ENCODE peak calls at places on chromosomes 16 and 17, in five cellular contexts. H, Z, Y, O and F are unnamed samples.

GRCh38 chr16:80804451-80805383 is at the start of gene CDYL2:
- DNase-seq in H (no peak), Z (peak; percentile 75), Y (no peak), O (no peak), F (no peak)

GRCh38 chr17:48558731-48559608 is 14.1 kb upstream of the HOXB2 start:
- DNase-seq in H (no peak), Z (no peak), Y (no peak), O (no peak), F (no peak)

GRCh38 chr16:49276646-49277385 is 4.8 kb downstream of the CBLN1 start:
- DNase-seq in H (no peak), Z (peak; percentile 49), Y (no peak), O (no peak), F (no peak)

GRCh38 chr16:75471723-75472634 is 7.5 kb upstream of the TMEM170A start:
- DNase-seq in H (peak; percentile 24), Z (peak; percentile 69), Y (no peak), O (peak; percentile 37), F (peak; percentile 41)

GRCh38 chr17:75012320-75013076 is at the start of gene MRPL58:
- DNase-seq in H (peak; percentile 72), Z (peak; percentile 95), Y (peak; percentile 89), O (peak; percentile 60), F (peak; percentile 82)

GRCh38 chr16:53465606-53466290 is 31.5 kb downstream of the RBL2 start:
- DNase-seq in H (peak; percentile 51), Z (no peak), Y (no peak), O (no peak), F (no peak)

GRCh38 chr16:19967963-19968362 is 83.3 kb upstream of the GPRC5B start:
- DNase-seq in H (no peak), Z (no peak), Y (no peak), O (no peak), F (peak; percentile 4)

GRCh38 chr16:64920211-64920610 is 201.7 kb downstream of the CDH11 start:
- DNase-seq in H (no peak), Z (no peak), Y (no peak), O (no peak), F (no peak)

GRCh38 chr16:69932691-69933392 is 18.3 kb upstream of the CLEC18A start:
- DNase-seq in H (no peak), Z (no peak), Y (no peak), O (no peak), F (peak; percentile 6)

GRCh38 chr16:3654249-3654991 is at the start of gene DNASE1:
- DNase-seq in H (no peak), Z (peak; percentile 63), Y (peak; percentile 72), O (peak; percentile 16), F (peak; percentile 26)

GRCh38 chr16:30644334-30644830 is 6.4 kb upstream of the PRR14 start:
- DNase-seq in H (no peak), Z (no peak), Y (no peak), O (no peak), F (no peak)

GRCh38 chr16:85315871-85316270 is 203.6 kb upstream of the CIBAR2 start:
- DNase-seq in H (no peak), Z (no peak), Y (no peak), O (peak; percentile 43), F (no peak)

GRCh38 chr17:58020401-58020800 is 13.4 kb upstream of the SRSF1 start:
- DNase-seq in H (no peak), Z (no peak), Y (no peak), O (no peak), F (no peak)

GRCh38 chr17:81405382-81406005 is 10.2 kb downstream of the BAHCC1 start:
- DNase-seq in H (no peak), Z (no peak), Y (peak; percentile 96), O (no peak), F (no peak)

GRCh38 chr16:80066805-80067580 is 466.5 kb upstream of the MAF start:
- DNase-seq in H (no peak), Z (no peak), Y (no peak), O (no peak), F (no peak)

GRCh38 chr17:76597156-76598003 is 11.7 kb upstream of the ST6GALNAC2 start:
- DNase-seq in H (no peak), Z (no peak), Y (no peak), O (no peak), F (peak; percentile 32)

GRCh38 chr17:31314788-31315105 is 893 bp upstream of the EVI2B start:
- DNase-seq in H (no peak), Z (no peak), Y (no peak), O (no peak), F (no peak)

GRCh38 chr16:66515543-66516171 is 34.3 kb downstream of the TK2 start:
- DNase-seq in H (no peak), Z (no peak), Y (peak; percentile 82), O (no peak), F (no peak)

GRCh38 chr17:80955673-80956306 is 35.9 kb upstream of the CHMP6 start:
- DNase-seq in H (no peak), Z (peak; percentile 67), Y (no peak), O (no peak), F (no peak)

GRCh38 chr17:79650861-79651260 is 40.0 kb upstream of the RBFOX3 start:
- DNase-seq in H (no peak), Z (no peak), Y (peak; percentile 29), O (no peak), F (no peak)

GRCh38 chr16:31351246-31351936 is 3.6 kb upstream of the ITGAX start:
- DNase-seq in H (no peak), Z (no peak), Y (no peak), O (no peak), F (no peak)

GRCh38 chr16:86567701-86568571 is 1.3 kb downstream of the FOXC2 start:
- DNase-seq in H (no peak), Z (peak; percentile 82), Y (no peak), O (no peak), F (no peak)

GRCh38 chr16:23947838-23948237 is 112.1 kb downstream of the PRKCB start:
- DNase-seq in H (no peak), Z (no peak), Y (peak; percentile 1), O (no peak), F (no peak)

GRCh38 chr16:87351320-87351698 is 32.3 kb downstream of the FBXO31 start:
- DNase-seq in H (no peak), Z (no peak), Y (no peak), O (no peak), F (no peak)

GRCh38 chr16:2190002-2190658 is 6.3 kb downstream of the CASKIN1 start:
- DNase-seq in H (no peak), Z (no peak), Y (no peak), O (no peak), F (no peak)
- H3K27ac ChIP-seq in H (no peak overlapping the region), Z (no peak overlapping the region), Y (no peak overlapping the region), O (no peak overlapping the region), F (no peak overlapping the region)

GRCh38 chr17:65592131-65592965 is 30.9 kb upstream of the AXIN2 start:
- DNase-seq in H (no peak), Z (no peak), Y (no peak), O (no peak), F (no peak)
- H3K4me3 ChIP-seq in H (no peak overlapping the region), Z (no peak overlapping the region), Y (no peak overlapping the region), O (no peak overlapping the region), F (no peak overlapping the region)

DNA sequence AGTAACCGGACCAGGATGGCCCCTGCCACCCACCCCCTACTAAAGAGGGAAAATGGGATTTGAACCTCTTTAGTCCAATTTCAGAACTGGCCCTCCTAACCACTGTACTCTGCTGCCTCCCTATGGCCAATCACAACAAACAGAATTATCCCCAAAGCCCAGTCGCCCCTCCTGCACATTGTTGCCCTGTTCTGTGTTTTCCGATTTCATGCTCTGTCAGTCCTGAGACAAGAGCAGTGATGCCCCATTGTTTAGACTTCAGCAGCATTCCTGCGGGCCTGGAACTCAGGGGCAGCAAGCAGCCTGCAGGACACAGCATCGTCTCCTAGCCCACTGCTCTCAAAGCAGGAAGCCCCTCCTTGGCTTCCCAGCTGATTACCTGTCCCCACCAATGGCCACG is 20.5 kb upstream of the KLHL11 start:
- DNase-seq in H (no peak), Z (peak; percentile 90), Y (no peak), O (no peak), F (no peak)
- H3K27ac ChIP-seq in H (no peak overlapping the region), Z (peak overlapping the region; percentile 74), Y (no peak overlapping the region), O (no peak overlapping the region), F (no peak overlapping the region)

GRCh38 chr17:44981221-44981968 is 13.3 kb upstream of the C1QL1 start:
- DNase-seq in H (peak; percentile 75), Z (no peak), Y (no peak), O (no peak), F (no peak)
- H3K4me3 ChIP-seq in H (peak overlapping the region; percentile 40), Z (no peak overlapping the region), Y (no peak overlapping the region), O (no peak overlapping the region), F (no peak overlapping the region)